ENCODE peak calls at places on chromosomes 6 and 20, in four cellular contexts. W, O, M and I are unnamed samples.

GRCh38 chr6:52231411-52232127 is 12.7 kb downstream of the IL17F start:
- DNase-seq in W (no peak), M (peak), O (no peak), I (no peak)

GRCh38 chr6:5162401-5162800 is 77.3 kb downstream of the PPP1R3G start:
- DNase-seq in M (no peak), W (no peak), O (no peak), I (no peak)

GRCh38 chr20:6122111-6122872 is 538 bp downstream of the FERMT1 start:
- DNase-seq in W (peak), O (no peak), M (peak), I (no peak)

GRCh38 chr20:43448748-43449535 is 8.8 kb upstream of the SRSF6 start:
- DNase-seq in M (peak), O (no peak), W (peak), I (no peak)

GRCh38 chr6:7166410-7167293 is 58.9 kb downstream of the RREB1 start:
- DNase-seq in W (peak), O (no peak), M (no peak), I (no peak)

GRCh38 chr20:51022803-51023616 is at the start of gene KCNG1:
- DNase-seq in M (peak), O (peak), W (peak), I (no peak)

GRCh38 chr6:122222761-122223160 is 176.7 kb upstream of the HSF2 start:
- DNase-seq in O (no peak), W (no peak), M (no peak), I (no peak)

GRCh38 chr6:133277228-133277894 is 36.2 kb downstream of the EYA4 start:
- DNase-seq in O (no peak), M (no peak), W (no peak), I (no peak)

GRCh38 chr20:36431604-36432003 is 109.7 kb upstream of the MYL9 start:
- DNase-seq in O (no peak), W (no peak), M (no peak), I (no peak)
- H3K4me3 ChIP-seq in O (no peak), W (no peak), M (no peak), I (no peak)

DNA sequence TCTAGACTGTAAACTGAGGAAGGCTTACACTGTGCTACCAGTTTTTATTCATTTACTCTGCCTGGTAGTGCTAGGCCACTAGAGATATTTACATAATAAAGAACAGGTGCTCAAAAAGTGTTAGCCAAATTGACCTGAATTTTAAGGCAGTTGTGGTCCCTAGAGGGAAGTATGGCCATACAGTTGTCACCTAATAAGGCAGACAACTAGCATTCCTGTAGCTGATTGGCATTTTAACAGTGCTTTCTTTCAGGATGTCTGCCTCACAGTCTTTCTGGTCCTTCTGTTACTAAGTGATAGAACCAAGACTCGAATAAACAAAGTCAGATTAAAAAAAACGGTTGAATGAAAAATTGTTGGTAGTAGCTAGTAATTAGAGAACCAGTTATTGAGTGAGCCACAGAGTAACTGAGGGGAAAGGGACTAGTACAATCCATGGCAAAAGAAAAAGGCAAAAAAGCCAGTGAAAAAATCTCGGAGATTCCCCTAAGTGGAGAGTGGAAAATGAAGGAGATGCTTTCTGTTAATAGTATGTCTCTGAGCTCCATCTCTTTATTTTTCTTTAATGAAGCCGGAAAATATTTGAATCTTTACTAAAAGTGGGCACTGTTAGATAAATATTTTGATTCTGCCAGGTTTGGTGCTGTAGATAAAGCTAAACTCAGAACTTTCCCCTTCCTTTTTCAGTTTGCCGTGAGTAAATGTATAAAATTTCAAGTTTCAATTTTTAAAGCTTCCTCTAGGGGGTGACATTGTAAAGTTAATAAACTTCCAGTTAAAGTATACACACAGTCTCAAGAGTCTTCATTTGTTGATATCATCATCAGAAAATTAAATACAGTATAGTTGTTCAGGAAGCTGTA is 9.1 kb downstream of the VTA1 start:
- DNase-seq in O (no peak), M (peak), W (peak), I (no peak)
- H3K4me3 ChIP-seq in O (no peak), M (no peak), W (no peak), I (no peak)

DNA sequence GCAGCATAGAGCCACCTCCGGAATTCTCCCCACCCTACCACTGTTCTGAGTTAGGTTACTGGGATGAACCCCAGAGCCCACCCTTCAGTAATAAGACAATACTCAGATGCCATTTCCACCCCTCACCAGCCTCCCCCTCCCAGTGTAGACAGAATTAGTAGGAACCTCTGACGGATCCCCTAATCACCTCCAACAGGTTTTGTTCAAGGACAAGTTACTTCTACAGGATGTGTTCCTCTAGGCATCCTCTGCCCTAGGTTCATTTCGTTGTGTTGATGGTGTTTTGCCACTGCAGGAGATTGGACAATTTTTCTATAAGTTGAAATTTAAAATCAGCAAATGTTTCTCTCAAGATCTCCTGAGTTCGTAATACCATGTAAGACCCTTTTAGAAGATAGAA is 22.8 kb downstream of the PLEKHG1 start:
- DNase-seq in W (no peak), M (no peak), O (no peak), I (no peak)
- H3K4me3 ChIP-seq in W (no peak), M (no peak), O (no peak), I (no peak)

GRCh38 chr6:12570461-12571030 is 146.0 kb upstream of the PHACTR1 start:
- DNase-seq in W (peak), O (no peak), M (no peak), I (no peak)

GRCh38 chr6:12577124-12577845 is 139.3 kb upstream of the PHACTR1 start:
- DNase-seq in W (peak), O (no peak), M (peak), I (no peak)

GRCh38 chr6:12569646-12570045 is 146.9 kb upstream of the PHACTR1 start:
- DNase-seq in W (no peak), O (no peak), M (no peak), I (no peak)

GRCh38 chr6:12576389-12576788 is 140.2 kb upstream of the PHACTR1 start:
- DNase-seq in W (peak), M (no peak), O (no peak), I (no peak)

DNA sequence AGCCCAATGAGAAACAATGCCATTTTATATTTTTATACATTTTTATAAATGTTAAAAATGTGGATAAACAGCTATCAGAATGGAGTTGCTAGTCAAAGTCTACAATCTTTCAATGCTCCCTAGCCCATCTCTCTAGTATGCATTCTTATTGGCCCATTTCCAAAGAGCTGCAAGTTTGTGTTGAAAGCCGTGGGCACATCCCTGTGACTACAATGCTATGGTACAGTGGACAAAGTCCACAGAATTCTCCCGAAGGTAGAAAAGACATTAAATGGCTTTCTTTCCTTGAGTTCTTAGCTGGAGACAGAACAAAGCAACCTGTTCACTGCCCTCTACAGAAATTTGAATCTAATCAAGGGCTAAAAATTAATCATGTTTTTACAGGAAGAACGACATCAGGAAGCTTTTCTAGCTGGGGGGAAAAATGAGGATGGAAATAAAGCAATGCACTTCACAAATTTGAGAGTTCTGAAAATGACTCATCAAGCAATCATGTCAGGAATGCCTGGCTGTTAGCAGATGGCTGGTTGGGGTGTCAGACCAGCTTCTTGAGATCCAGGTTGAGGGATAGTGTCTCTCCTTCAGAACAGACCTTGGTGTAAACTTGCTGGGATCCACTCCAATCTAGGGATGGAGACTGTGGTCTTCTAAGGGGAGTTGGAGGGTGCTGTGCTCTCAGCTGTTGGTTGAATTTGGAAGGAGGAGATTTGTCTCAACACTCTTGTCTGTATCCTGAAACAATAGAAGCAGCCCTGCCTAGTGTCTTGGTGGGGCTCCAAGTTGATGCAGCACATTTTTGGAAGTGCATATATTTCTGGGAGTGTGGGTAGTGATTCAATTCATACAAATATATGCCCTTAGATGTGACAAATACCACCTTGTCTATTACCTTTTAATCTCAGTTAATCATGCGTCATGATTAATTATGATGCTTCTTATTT is 143.4 kb upstream of the PHACTR1 start:
- DNase-seq in M (no peak), O (no peak), W (peak), I (peak)
- H3K4me3 ChIP-seq in M (no peak), O (no peak), W (no peak), I (no peak)

GRCh38 chr20:18310592-18310991 is 22.3 kb downstream of the ZNF133 start:
- DNase-seq in W (no peak), M (no peak), O (no peak), I (no peak)
- H3K4me3 ChIP-seq in W (no peak), M (no peak), O (no peak), I (no peak)

DNA sequence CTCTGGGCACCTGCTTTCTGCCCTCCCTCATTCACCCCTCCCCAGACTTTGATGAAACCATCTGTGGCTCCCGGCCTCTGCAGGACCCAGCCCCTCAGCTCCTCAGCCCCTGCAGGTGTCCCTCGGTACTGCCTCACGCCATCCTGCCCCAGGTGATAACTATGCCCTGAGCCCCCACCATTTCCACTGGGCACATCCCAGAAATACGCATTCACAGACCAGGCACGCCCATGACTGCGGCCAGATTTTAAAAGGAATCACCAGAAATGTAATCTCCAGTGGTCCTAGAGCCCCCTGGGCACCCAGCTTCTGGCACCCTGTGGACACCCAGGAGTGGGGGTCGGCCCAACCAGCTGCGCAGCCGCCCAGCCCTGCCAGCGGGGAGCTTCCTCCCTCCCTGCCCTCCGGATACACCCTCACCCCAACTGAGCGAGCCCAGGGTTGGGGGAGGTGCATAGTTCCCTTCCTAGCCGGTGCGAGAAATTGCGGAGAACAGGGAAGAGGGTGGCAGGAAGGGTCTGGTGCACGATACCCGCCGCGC is 585 bp upstream of the NTSR1 start:
- DNase-seq in O (no peak), M (no peak), W (no peak), I (no peak)
- H3K4me3 ChIP-seq in O (no peak), M (no peak), W (no peak), I (peak)

GRCh38 chr6:144033816-144034540 is 25.9 kb upstream of the PLAGL1 start:
- DNase-seq in O (no peak), M (no peak), W (peak), I (peak)

GRCh38 chr6:144036064-144036873 is 28.2 kb upstream of the PLAGL1 start:
- DNase-seq in W (peak), M (peak), O (no peak), I (peak)
- H3K4me3 ChIP-seq in W (no peak), M (no peak), O (peak), I (no peak)

GRCh38 chr6:116405147-116405546 is 34.4 kb downstream of the DSE start:
- DNase-seq in O (no peak), W (peak), M (peak), I (peak)

GRCh38 chr6:116406678-116407345 is 36.1 kb downstream of the DSE start:
- DNase-seq in M (no peak), O (no peak), W (peak), I (no peak)

GRCh38 chr6:116403205-116403604 is 32.5 kb downstream of the DSE start:
- DNase-seq in W (no peak), M (no peak), O (no peak), I (no peak)

GRCh38 chr6:116404706-116405105 is 34.0 kb downstream of the DSE start:
- DNase-seq in W (peak), M (no peak), O (no peak), I (no peak)

GRCh38 chr6:116405663-116406329 is 35.0 kb downstream of the DSE start:
- DNase-seq in O (no peak), W (peak), M (peak), I (no peak)
- H3K4me3 ChIP-seq in O (no peak), W (no peak), M (no peak), I (peak)